ENCODE peak calls at places on chromosomes 4 and X, in ten cellular contexts. Q, V, F, Z, A, B, H, J, C and U are unnamed samples.
A peak's percentile ranks its signal among the peaks of the same experiment; 100 is the strongest.

GRCh38 chrX:76802698-76803097 is 375.2 kb downstream of the MAGEE1 start:
- DNase-seq in C (no peak), H (peak; percentile 70), Q (no peak), F (no peak), J (no peak), B (no peak), V (no peak), A (no peak), Z (no peak), U (peak; percentile 5)

GRCh38 chr4:2755821-2756690 is at the start of gene TNIP2:
- DNase-seq in B (peak; percentile 88), J (peak; percentile 89), Z (peak; percentile 92), Q (peak; percentile 95), A (peak; percentile 89), F (peak; percentile 84), H (peak; percentile 86), C (peak; percentile 86), V (peak; percentile 83), U (peak; percentile 73)

GRCh38 chrX:30283456-30284200 is 25.6 kb downstream of the NR0B1 start:
- DNase-seq in V (peak; percentile 91), A (no peak), Z (no peak), Q (no peak), J (peak; percentile 8), B (no peak), C (no peak), H (peak; percentile 85), F (no peak), U (peak; percentile 95)

GRCh38 chr4:109588176-109588575 is 28.1 kb downstream of the MCUB start:
- DNase-seq in A (no peak), Z (no peak), C (no peak), B (no peak), F (no peak), H (peak; percentile 68), V (no peak), Q (no peak), J (no peak), U (peak; percentile 40)

GRCh38 chr4:121072836-121073362 is 564 bp upstream of the NDNF start:
- DNase-seq in V (no peak), Z (peak; percentile 53), C (peak; percentile 13), J (peak; percentile 41), A (no peak), H (no peak), F (peak; percentile 24), B (peak; percentile 44), Q (peak; percentile 62), U (no peak)

GRCh38 chrX:10032147-10032546 is 65.0 kb downstream of the CLDN34 start:
- DNase-seq in V (no peak), Z (no peak), J (no peak), A (no peak), F (no peak), H (no peak), C (no peak), Q (peak; percentile 34), B (no peak), U (no peak)

GRCh38 chr4:158020734-158021346 is 152.0 kb downstream of the GASK1B start:
- DNase-seq in V (peak; percentile 93), Q (no peak), F (no peak), B (peak; percentile 34), C (no peak), Z (no peak), J (no peak), A (no peak), H (peak; percentile 91), U (peak; percentile 94)

GRCh38 chr4:77001907-77002306 is 52.4 kb downstream of the SEPTIN11 start:
- DNase-seq in Z (no peak), C (no peak), H (peak; percentile 73), V (peak; percentile 70), J (peak; percentile 76), A (no peak), F (no peak), B (peak; percentile 30), Q (no peak), U (peak; percentile 66)

GRCh38 chr4:58936436-58936835 is 1826.3 kb upstream of the IGFBP7 start:
- DNase-seq in F (no peak), A (no peak), Z (no peak), J (no peak), Q (no peak), B (no peak), H (no peak), C (no peak), V (no peak), U (no peak)

GRCh38 chrX:30513284-30513683 is 64.3 kb downstream of the TASL start:
- DNase-seq in C (no peak), V (peak; percentile 23), B (peak; percentile 25), J (peak; percentile 32), H (peak; percentile 16), F (no peak), Q (no peak), Z (no peak), A (no peak), U (peak; percentile 25)

GRCh38 chr4:81954266-81954665 is 419.5 kb downstream of the HNRNPD start:
- DNase-seq in B (no peak), A (no peak), H (no peak), J (no peak), F (no peak), Z (no peak), C (no peak), V (no peak), Q (no peak), U (no peak)

DNA sequence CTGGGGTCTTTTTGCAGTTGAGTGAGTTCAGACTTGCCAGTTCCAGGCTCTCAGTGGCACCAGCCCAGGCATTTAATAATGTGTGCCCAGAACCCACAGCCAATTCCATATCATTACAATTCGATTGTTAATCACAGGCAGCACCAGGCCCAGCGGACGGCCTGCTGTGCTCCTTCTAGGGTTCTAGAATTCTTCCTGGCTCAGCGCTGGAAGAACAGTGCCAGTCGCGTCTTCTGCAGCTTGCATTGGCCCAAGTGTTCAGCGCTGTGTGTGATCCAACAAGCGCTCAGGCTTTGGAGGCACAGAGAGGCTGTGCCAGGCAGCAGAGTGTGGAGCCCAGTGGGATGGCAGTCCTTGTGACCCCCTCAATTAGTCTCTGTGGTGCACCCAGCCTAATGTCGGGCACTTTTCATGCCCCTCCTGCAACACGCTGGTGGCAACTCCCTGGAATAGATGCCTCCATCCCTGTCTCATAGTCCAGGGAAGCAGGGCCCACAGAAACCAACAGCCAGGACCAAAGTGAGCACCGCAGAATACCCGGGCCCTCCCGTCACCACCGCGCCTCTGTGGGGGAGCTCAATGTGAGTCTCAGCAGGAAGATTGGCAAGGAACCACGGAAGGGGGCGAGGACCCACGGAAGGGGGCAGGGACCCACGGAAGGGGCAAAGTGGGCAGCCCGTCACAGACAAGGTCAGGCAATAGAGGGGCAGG is 193.2 kb downstream of the AFAP1 start:
- DNase-seq in J (no peak), F (no peak), B (no peak), H (no peak), C (no peak), Q (no peak), A (no peak), Z (no peak), V (no peak), U (no peak)
- TF ChIP-seq CTCF in J (no peak), F (no peak), B (no peak), H (no peak), C (no peak), Q (no peak), A (no peak), Z (no peak), V (no peak), U (no peak)

DNA sequence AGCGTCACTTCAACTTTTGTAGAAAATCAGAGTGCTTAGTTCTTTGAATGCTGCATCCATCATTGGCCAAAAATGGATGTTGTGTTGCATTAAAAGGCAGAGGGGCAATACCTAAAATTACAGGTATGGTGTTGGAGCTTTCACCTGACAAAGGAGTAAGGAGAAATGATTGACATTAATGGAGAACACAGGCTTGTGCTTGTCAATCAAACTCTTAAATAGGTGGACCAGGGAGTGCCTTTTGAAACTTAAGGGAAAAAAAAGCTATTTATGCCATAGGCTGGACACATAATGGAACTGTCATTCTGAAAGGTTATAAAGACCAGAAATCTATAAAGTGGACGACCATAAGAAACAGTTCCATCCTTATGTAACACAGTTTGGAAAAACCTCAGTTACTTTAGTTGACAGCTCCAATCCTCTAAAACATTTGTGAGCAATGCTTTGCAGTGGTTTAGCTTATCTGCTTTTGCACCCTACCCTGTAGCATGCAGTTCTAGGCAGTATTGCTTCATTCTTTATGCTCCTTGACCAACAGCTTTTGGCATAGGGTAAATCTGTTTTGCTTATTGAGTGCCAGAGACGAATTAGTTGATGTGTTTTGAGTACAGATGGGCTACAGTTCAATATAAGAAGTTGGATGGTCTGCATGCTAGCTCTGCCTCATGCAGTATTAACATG is 2.4 kb downstream of the HADH start:
- DNase-seq in V (peak; percentile 69), B (no peak), A (no peak), J (no peak), Z (no peak), Q (no peak), F (no peak), H (no peak), C (no peak), U (peak; percentile 38)
- H3K4me3 ChIP-seq in V (no peak overlapping the region), B (no peak overlapping the region), A (peak overlapping the region; percentile 20), J (no peak overlapping the region), Z (no peak overlapping the region), Q (no peak overlapping the region), F (peak overlapping the region; percentile 96), H (no peak overlapping the region), C (no peak overlapping the region), U (no peak overlapping the region)

DNA sequence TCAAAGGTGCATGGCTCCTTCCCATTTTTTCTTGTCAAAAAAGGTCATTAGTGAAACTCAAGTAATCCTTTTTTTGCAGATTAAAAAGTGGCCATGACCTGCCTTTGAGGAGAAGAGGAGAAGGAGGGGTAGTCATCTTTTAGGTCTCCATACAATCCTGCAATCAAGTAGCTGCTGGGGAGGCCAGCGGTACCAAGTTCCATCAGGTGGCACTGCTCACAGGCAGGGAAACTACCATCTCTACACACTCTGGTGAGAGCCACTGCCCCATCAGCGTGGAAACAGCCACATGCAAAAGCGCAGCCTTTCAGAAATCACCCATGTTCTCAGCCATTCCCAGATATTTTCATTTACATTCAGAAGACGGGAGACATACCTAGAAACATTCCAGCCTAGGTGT is 162.0 kb downstream of the TSPAN5 start:
- DNase-seq in C (no peak), B (no peak), V (no peak), A (no peak), Z (no peak), J (no peak), H (no peak), Q (no peak), F (no peak), U (no peak)
- TF ChIP-seq CTCF in C (no peak), B (no peak), V (no peak), A (no peak), Z (no peak), J (no peak), H (no peak), Q (no peak), F (no peak), U (no peak)

DNA sequence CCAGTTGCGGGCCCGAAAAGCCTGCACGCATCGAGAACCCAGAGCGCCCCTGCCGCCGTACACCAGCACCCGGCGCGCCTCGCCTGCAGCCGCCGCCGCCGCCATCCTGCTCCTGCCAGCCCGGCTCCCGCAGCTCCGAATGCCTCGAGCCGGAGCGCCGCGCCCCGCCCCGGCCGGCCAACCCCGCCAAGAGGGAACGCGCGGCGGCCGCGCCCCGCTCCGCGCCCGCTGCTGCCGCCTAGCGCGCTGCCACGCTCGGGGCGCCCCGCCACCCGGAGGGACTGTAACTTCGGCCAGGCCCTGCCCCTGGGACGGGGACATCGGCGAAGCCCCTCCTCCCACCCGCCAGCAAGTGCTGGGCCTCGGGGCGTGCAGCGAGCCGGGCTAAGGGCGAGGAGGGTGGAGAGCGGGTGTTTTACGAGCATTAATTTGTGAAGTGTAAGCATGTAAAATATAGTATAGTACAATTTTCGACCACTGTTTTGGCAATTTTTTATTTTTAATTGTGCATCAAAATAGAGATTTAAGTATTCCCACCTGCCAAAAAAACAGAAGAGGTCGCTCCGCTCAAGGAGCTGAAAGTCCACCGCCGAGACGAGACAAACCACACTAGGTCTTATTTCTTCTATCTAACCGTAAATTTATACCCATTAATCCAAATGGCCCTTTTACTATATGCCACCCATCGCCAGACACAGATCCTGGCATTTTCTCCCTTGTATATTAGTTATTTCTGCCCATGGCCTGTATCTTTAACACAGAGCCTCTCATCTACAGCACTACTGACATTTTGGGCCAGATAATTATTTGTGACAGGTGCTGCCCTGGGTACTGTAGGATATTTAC is at the start of gene QDPR:
- DNase-seq in C (peak; percentile 95), V (peak; percentile 65), F (peak; percentile 64), J (peak; percentile 89), A (peak; percentile 82), Z (peak; percentile 90), H (peak; percentile 81), Q (peak; percentile 81), B (peak; percentile 95), U (peak; percentile 52)
- H3K4me3 ChIP-seq in C (peak within 1 kb of the TSS; percentile 95), V (peak within 1 kb of the TSS; percentile 82), F (peak within 1 kb of the TSS; percentile 92), J (peak within 1 kb of the TSS; percentile 85), A (peak within 1 kb of the TSS; percentile 83), Z (peak within 1 kb of the TSS; percentile 91), H (peak within 1 kb of the TSS; percentile 77), Q (peak within 1 kb of the TSS; percentile 77), B (peak within 1 kb of the TSS; percentile 43), U (peak within 1 kb of the TSS; percentile 66)